ENCODE peak calls at places on chromosome 9, in ten cellular contexts. Q is vagina, I is osteoblast, O is lower lobe of right lung, S is AG09309, D is bronchial epithelial cell, R is HL-60, C is left ventricle myocardium inferior, A is hepatocyte, G is fibroblast of the aortic adventitia. U is an unnamed sample.

GRCh38 chr9:698276-698675 is 143.2 kb upstream of the DMRT1 start:
- DNase-seq in D (peak; percentile 41), Q (no peak), G (peak; percentile 53), O (no peak), C (no peak), A (no peak), R (no peak), I (no peak), S (no peak), U (no peak)

GRCh38 chr9:15722888-15723287 is 170.0 kb downstream of the CCDC171 start:
- DNase-seq in S (no peak), C (no peak), Q (no peak), I (peak; percentile 72), G (peak; percentile 35), R (no peak), O (no peak), A (no peak), D (no peak), U (no peak)

GRCh38 chr9:136232964-136233363 is 12.6 kb downstream of the QSOX2 start:
- DNase-seq in R (peak; percentile 51), S (no peak), Q (no peak), I (peak; percentile 76), G (no peak), O (no peak), A (no peak), D (no peak), C (no peak), U (no peak)

GRCh38 chr9:98550206-98550820 is 158.4 kb downstream of the GABBR2 start:
- DNase-seq in G (peak; percentile 64), A (no peak), I (no peak), Q (peak; percentile 43), R (no peak), S (no peak), D (no peak), C (no peak), O (no peak), U (no peak)

GRCh38 chr9:110101531-110102161 is 106.3 kb downstream of the C9orf152 start:
- DNase-seq in S (no peak), C (peak; percentile 25), A (no peak), Q (no peak), I (no peak), G (no peak), R (no peak), D (no peak), O (no peak), U (no peak)

GRCh38 chr9:99353408-99353807 is 131.3 kb downstream of the SEC61B start:
- DNase-seq in I (peak; percentile 90), Q (no peak), O (no peak), G (peak; percentile 96), R (no peak), S (peak; percentile 97), C (no peak), A (no peak), D (peak; percentile 77), U (no peak)

GRCh38 chr9:98411981-98412561 is 156.6 kb upstream of the TBC1D2 start:
- DNase-seq in S (no peak), D (no peak), C (no peak), G (no peak), Q (no peak), O (no peak), R (no peak), A (no peak), I (no peak), U (no peak)

GRCh38 chr9:133199648-133200321 is 9.3 kb downstream of the OBP2B start:
- DNase-seq in G (no peak), I (peak; percentile 76), Q (no peak), A (no peak), S (no peak), R (peak; percentile 67), C (peak; percentile 36), D (no peak), O (peak; percentile 59), U (no peak)

GRCh38 chr9:114246558-114246957 is 76.3 kb upstream of the ORM1 start:
- DNase-seq in G (no peak), D (no peak), C (no peak), A (no peak), S (peak; percentile 24), I (no peak), R (no peak), O (no peak), Q (no peak), U (no peak)

GRCh38 chr9:19804431-19804830 is 15.6 kb upstream of the SLC24A2 start:
- DNase-seq in O (no peak), S (no peak), I (no peak), D (no peak), G (no peak), C (no peak), Q (no peak), A (no peak), R (no peak), U (no peak)

GRCh38 chr9:70923941-70924340 is 197.5 kb downstream of the TRPM3 start:
- DNase-seq in O (no peak), S (no peak), Q (no peak), G (no peak), R (no peak), C (no peak), D (no peak), A (no peak), I (no peak), U (no peak)

GRCh38 chr9:70921126-70921525 is 200.3 kb downstream of the TRPM3 start:
- DNase-seq in S (no peak), O (no peak), C (no peak), R (no peak), I (no peak), D (peak; percentile 60), G (peak; percentile 50), A (no peak), Q (no peak), U (no peak)

GRCh38 chr9:70924905-70925547 is 196.4 kb downstream of the TRPM3 start:
- DNase-seq in D (peak; percentile 75), S (peak; percentile 89), C (no peak), I (peak; percentile 57), Q (no peak), O (no peak), A (peak; percentile 76), G (peak; percentile 96), R (peak; percentile 18), U (peak; percentile 16)

GRCh38 chr9:70924380-70924779 is 197.0 kb downstream of the TRPM3 start:
- DNase-seq in Q (no peak), R (no peak), G (peak; percentile 97), S (peak; percentile 88), D (no peak), I (no peak), C (no peak), O (no peak), A (no peak), U (no peak)
- H3K4me3 ChIP-seq in Q (no peak overlapping the region), R (no peak overlapping the region), G (peak overlapping the region; percentile 45), S (peak overlapping the region; percentile 8), D (no peak overlapping the region), I (peak overlapping the region; percentile 62), C (peak overlapping the region; percentile 32), O (no peak overlapping the region), A (no peak overlapping the region), U (no peak overlapping the region)

GRCh38 chr9:91946825-91947224 is 3.2 kb downstream of the ROR2 start:
- DNase-seq in D (no peak), Q (no peak), I (no peak), R (no peak), G (peak; percentile 28), S (no peak), C (no peak), A (no peak), O (no peak), U (no peak)

GRCh38 chr9:91949293-91949945 is 609 bp downstream of the ROR2 start:
- DNase-seq in D (no peak), O (no peak), C (no peak), A (peak; percentile 57), I (no peak), G (no peak), Q (no peak), S (no peak), R (no peak), U (no peak)

GRCh38 chr9:91949946-91950664 is at the start of gene ROR2:
- DNase-seq in Q (no peak), D (peak; percentile 9), O (peak; percentile 66), A (peak; percentile 94), S (no peak), C (peak; percentile 67), G (peak; percentile 38), R (peak; percentile 45), I (peak; percentile 93), U (no peak)

GRCh38 chr9:91948061-91948422 is 2.0 kb downstream of the ROR2 start:
- DNase-seq in O (no peak), Q (no peak), D (no peak), C (no peak), S (no peak), I (no peak), A (peak; percentile 35), G (peak; percentile 54), R (no peak), U (no peak)

GRCh38 chr9:91948423-91949292 is 1.4 kb downstream of the ROR2 start:
- DNase-seq in A (peak; percentile 88), G (peak; percentile 45), R (peak; percentile 54), C (peak; percentile 25), O (peak; percentile 50), Q (no peak), S (no peak), I (no peak), D (peak; percentile 44), U (no peak)
- H3K4me3 ChIP-seq in A (peak overlapping the region; percentile 97), G (peak overlapping the region; percentile 78), R (peak overlapping the region; percentile 44), C (peak overlapping the region; percentile 67), O (peak overlapping the region; percentile 59), Q (peak overlapping the region; percentile 63), S (no peak overlapping the region), I (peak overlapping the region; percentile 39), D (peak overlapping the region; percentile 35), U (peak overlapping the region; percentile 43)

GRCh38 chr9:3007331-3007730 is 163.4 kb upstream of the PUM3 start:
- DNase-seq in I (no peak), A (peak; percentile 10), G (no peak), Q (no peak), R (no peak), D (no peak), O (no peak), S (no peak), C (no peak), U (no peak)
- H3K4me3 ChIP-seq in I (no peak overlapping the region), A (no peak overlapping the region), G (no peak overlapping the region), Q (no peak overlapping the region), R (no peak overlapping the region), D (no peak overlapping the region), O (no peak overlapping the region), S (no peak overlapping the region), C (no peak overlapping the region), U (no peak overlapping the region)

DNA sequence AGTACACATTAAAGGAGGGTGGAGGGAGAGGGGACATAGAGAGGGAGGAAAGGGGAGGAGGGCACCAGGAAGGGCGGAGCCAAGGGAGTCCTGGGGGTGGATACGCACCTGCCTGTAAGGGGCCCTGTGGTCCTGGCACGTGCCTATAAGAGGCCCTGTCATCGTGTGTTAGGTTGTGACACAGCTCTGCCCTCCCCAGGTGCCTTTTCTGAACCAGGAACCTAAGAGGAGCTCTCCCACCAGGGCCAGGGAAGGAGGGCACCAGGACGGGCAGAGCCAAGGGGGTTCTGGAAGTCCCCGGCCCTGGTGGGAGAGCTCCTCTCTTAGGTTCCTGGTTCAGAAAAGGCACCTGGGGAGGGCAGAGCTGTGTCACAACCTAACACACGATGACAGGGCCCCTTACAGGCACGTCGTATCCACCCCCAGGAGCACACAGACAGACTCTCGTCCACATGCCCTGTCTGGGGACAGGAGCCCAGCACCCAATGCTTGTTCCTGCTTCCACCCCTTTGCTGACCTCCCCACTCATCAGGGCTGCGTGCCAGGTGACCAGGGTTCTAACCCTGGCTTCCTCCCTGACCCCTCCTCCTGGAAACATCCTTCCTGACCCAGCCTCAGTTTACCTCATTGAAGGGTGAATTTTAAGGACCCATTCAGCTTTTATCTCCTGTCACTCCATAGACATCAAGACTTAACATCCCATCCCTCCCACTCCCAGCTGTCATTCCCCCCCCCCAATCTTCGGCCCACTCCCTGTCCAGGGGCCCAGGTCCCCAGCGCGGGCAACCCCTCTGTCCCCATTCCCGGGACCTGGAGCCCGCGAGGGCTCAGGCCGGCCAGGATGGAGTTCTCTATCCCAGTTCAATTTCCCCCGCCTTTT is 12.9 kb upstream of the OLFM1 start:
- DNase-seq in A (no peak), S (no peak), C (no peak), I (peak; percentile 71), R (no peak), G (no peak), Q (no peak), O (no peak), D (no peak), U (no peak)
- H3K4me3 ChIP-seq in A (no peak overlapping the region), S (no peak overlapping the region), C (peak overlapping the region; percentile 73), I (no peak overlapping the region), R (no peak overlapping the region), G (no peak overlapping the region), Q (peak overlapping the region; percentile 59), O (peak overlapping the region; percentile 63), D (no peak overlapping the region), U (peak overlapping the region; percentile 50)

U was measured in iPS DF 6.9.